ENCODE peak calls at places on chromosomes 6 and 20, in five cellular contexts. Q is transverse colon; T is neural crest cell; V is RPMI8226; E is activated naive CD8-positive, alpha-beta T cell treated with anti-CD3 and anti-CD28 coated beads, Interleukin-2, amount 10 ng/mL, durations not matched to agents 7 days and 5 days. R is an unnamed sample.

GRCh38 chr20:59042151-59042795 is at the start of gene PRELID3B:
- DNase-seq in Q (peak), T (no peak), V (peak), E (no peak), R (peak)

GRCh38 chr20:40442181-40442963 is 246.7 kb downstream of the MAFB start:
- DNase-seq in Q (no peak), T (no peak), V (peak), E (no peak), R (no peak)

GRCh38 chr6:90120327-90120726 is 176.3 kb downstream of the BACH2 start:
- DNase-seq in Q (no peak), T (no peak), V (no peak), E (no peak), R (no peak)

GRCh38 chr6:47180633-47181032 is 129.1 kb downstream of the TNFRSF21 start:
- DNase-seq in Q (no peak), T (no peak), V (no peak), E (no peak), R (no peak)

GRCh38 chr6:149445573-149445972 is 39.2 kb downstream of the ZC3H12D start:
- DNase-seq in Q (no peak), T (no peak), V (no peak), E (no peak), R (no peak)

GRCh38 chr6:34465551-34466241 is at the start of gene PACSIN1:
- DNase-seq in Q (peak), T (peak), V (peak), E (peak), R (peak)

GRCh38 chr6:19692506-19693298 is 144.5 kb upstream of the ID4 start:
- DNase-seq in Q (no peak), T (no peak), V (no peak), E (no peak), R (no peak)

GRCh38 chr6:133837801-133838349 is 51.0 kb upstream of the TCF21 start:
- DNase-seq in Q (peak), T (peak), V (peak), E (peak), R (peak)

GRCh38 chr6:36114798-36115408 is 15.4 kb upstream of the MAPK13 start:
- DNase-seq in Q (no peak), T (no peak), V (peak), E (no peak), R (peak)

GRCh38 chr6:160076009-160076408 is 45.6 kb upstream of the SLC22A1 start:
- DNase-seq in Q (no peak), T (no peak), V (no peak), E (no peak), R (no peak)

GRCh38 chr6:26086214-26086613 is 1.0 kb upstream of the HFE start:
- DNase-seq in Q (no peak), T (no peak), V (no peak), E (no peak), R (no peak)